ENCODE peak calls at places on chromosome 16, in eight cellular contexts. F, E, N, L, C, B, Z and M are unnamed samples.

GRCh38 chr16:70523621-70524405 is at the start of gene SF3B3:
- DNase-seq in F (peak), E (no peak), N (peak), L (peak), C (peak), B (peak), Z (peak), M (peak)

GRCh38 chr16:57039148-57039812 is 49.9 kb downstream of the NLRC5 start:
- DNase-seq in F (no peak), E (peak), N (peak), L (no peak), C (no peak), B (no peak), Z (no peak), M (no peak)

GRCh38 chr16:17026600-17027242 is 444.0 kb downstream of the XYLT1 start:
- DNase-seq in F (no peak), E (no peak), N (no peak), L (no peak), C (no peak), B (no peak), Z (no peak), M (peak)

GRCh38 chr16:1125471-1125870 is 27.4 kb upstream of the CACNA1H start:
- DNase-seq in F (no peak), E (no peak), N (peak), L (no peak), C (no peak), B (peak), Z (no peak), M (no peak)

GRCh38 chr16:31141489-31142108 is 6.1 kb upstream of the PRSS8 start:
- DNase-seq in F (peak), E (no peak), N (no peak), L (no peak), C (peak), B (no peak), Z (no peak), M (no peak)

GRCh38 chr16:66026211-66026610 is 340.3 kb upstream of the CDH5 start:
- DNase-seq in F (peak), E (no peak), N (peak), L (no peak), C (peak), B (peak), Z (no peak), M (no peak)

GRCh38 chr16:87698241-87698640 is 67.5 kb downstream of the KLHDC4 start:
- DNase-seq in F (no peak), E (no peak), N (no peak), L (no peak), C (no peak), B (no peak), Z (no peak), M (no peak)

GRCh38 chr16:31362476-31363405 is 7.8 kb downstream of the ITGAX start:
- DNase-seq in F (no peak), E (no peak), N (no peak), L (no peak), C (no peak), B (no peak), Z (peak), M (no peak)

GRCh38 chr16:1152123-1152638 is 725 bp upstream of the CACNA1H start:
- DNase-seq in F (peak), E (no peak), N (no peak), L (no peak), C (no peak), B (no peak), Z (peak), M (peak)

GRCh38 chr16:6484931-6485330 is 847.7 kb upstream of the RBFOX1 start:
- DNase-seq in F (no peak), E (no peak), N (no peak), L (no peak), C (no peak), B (no peak), Z (no peak), M (no peak)

GRCh38 chr16:57863434-57864160 is 61.3 kb upstream of the KIFC3 start:
- DNase-seq in F (peak), E (peak), N (peak), L (no peak), C (peak), B (peak), Z (peak), M (no peak)

GRCh38 chr16:18039931-18040330 is 296.6 kb downstream of the NPIPA8 start:
- DNase-seq in F (peak), E (no peak), N (no peak), L (no peak), C (no peak), B (no peak), Z (no peak), M (no peak)

GRCh38 chr16:89860747-89861304 is 12.6 kb upstream of the TCF25 start:
- DNase-seq in F (peak), E (no peak), N (peak), L (peak), C (peak), B (peak), Z (peak), M (peak)

GRCh38 chr16:68452176-68452575 is 3.9 kb upstream of the SMPD3 start:
- DNase-seq in F (no peak), E (no peak), N (no peak), L (no peak), C (no peak), B (no peak), Z (no peak), M (no peak)

DNA sequence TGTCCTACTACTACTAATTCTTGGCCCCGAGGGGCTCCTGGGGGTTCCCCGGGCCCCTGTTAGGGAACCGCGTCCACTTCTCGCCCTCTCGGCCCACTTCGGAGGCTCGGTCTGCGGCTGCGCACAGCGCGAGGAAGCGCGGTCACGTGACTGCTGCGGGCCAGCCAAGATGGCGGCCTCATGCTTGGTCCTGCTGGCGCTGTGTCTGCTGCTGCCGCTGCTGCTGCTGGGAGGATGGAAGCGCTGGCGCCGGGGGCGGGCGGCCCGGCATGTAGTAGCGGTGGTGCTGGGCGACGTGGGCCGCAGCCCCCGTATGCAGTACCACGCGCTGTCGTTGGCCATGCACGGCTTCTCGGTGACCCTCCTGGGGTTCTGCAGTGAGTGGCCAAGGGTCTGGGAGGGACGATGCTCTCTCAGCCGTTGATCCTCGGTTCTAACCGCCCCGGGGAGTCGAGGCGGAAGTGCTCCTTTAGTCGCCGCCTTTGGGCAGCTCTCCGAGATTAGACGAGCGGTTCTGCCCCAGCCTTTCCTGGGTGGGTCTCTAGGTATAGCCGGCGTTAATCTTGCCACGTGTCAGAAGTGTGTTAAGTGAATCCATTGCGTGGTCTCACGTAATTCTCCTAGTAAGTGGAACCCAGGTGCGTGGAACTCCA is at the start of gene ALG1:
- DNase-seq in F (peak), E (peak), N (peak), L (peak), C (peak), B (peak), Z (peak), M (peak)
- TF ChIP-seq CTCF in F (no peak), E (no peak), N (no peak), L (no peak), C (no peak), B (no peak), Z (no peak), M (no peak)

GRCh38 chr16:82755570-82756282 is 129.0 kb downstream of the CDH13 start:
- DNase-seq in F (peak), E (no peak), N (peak), L (no peak), C (no peak), B (peak), Z (no peak), M (no peak)
- TF ChIP-seq CTCF in F (peak), E (peak), N (peak), L (peak), C (no peak), B (no peak), Z (no peak), M (no peak)

GRCh38 chr16:2971134-2971984 is 2.2 kb downstream of the PAQR4 start:
- DNase-seq in F (no peak), E (no peak), N (no peak), L (no peak), C (no peak), B (no peak), Z (no peak), M (no peak)
- TF ChIP-seq CTCF in F (no peak), E (no peak), N (no peak), L (no peak), C (no peak), B (no peak), Z (no peak), M (no peak)

DNA sequence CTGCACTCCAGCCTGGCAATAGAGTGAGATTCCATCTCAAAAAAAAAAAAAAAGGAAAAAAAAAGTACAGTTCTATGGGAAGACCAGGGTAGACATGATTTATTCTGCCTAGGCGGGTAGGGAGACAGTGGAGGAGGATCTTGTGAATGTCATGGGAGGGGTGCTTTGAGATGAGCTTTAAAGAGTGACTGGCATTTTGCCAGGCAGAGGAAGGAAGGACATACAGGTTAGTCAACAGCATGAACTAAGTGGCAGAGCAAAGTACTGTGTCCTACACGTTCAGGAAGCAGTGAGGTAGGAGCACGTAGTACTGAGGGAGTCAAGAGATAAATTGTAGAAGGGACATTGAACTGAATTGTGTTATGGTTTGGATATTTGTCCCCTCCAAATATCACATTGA is 451.5 kb downstream of the TOX3 start:
- DNase-seq in F (no peak), E (no peak), N (no peak), L (no peak), C (no peak), B (no peak), Z (no peak), M (no peak)
- TF ChIP-seq CTCF in F (no peak), E (no peak), N (no peak), L (no peak), C (no peak), B (no peak), Z (no peak), M (no peak)

GRCh38 chr16:88827727-88828126 is 16.0 kb upstream of the APRT start:
- DNase-seq in F (no peak), E (no peak), N (no peak), L (no peak), C (no peak), B (no peak), Z (no peak), M (no peak)
- TF ChIP-seq CTCF in F (no peak), E (no peak), N (no peak), L (no peak), C (no peak), B (no peak), Z (no peak), M (no peak)

DNA sequence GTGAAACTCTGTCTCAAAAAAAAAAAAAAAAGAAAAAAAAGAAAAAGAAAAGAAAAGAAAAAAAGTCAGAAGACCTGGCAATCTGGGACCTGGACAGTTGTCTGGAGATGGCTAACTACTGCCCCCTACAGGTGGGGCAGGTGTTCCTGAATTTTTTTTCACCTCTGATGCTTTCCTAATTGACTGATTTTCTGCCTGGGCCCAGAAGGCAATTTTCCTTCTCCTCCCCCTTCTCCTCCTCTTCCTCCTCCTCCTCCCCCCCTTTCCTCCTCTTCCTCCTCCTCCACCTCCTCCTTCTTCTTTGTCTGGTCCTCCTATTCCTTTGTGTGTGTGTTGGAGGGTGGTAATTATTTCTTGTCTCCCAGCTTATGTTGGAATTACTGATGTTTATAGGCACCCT is 26.7 kb downstream of the IRX5 start:
- DNase-seq in F (peak), E (no peak), N (peak), L (no peak), C (no peak), B (peak), Z (no peak), M (no peak)
- TF ChIP-seq CTCF in F (peak), E (no peak), N (peak), L (peak), C (peak), B (peak), Z (peak), M (no peak)